ENCODE peak calls at places on chromosomes 13 and 19, in five cellular contexts. One of them, this sample, is unnamed.

GRCh38 chr13:30898721-30899188 is 7.3 kb upstream of the MEDAG start:
- DNase-seq in A549: peak; percentile 13
- DNase-seq in thoracic aorta: peak; percentile 48
- DNase-seq in heart right ventricle: peak; percentile 61
- DNase-seq in lower lobe of right lung: no peak
- DNase-seq in this sample: peak; percentile 41

GRCh38 chr19:28972144-28972543 is 240.8 kb downstream of the UQCRFS1 start:
- DNase-seq in A549: no peak
- DNase-seq in thoracic aorta: no peak
- DNase-seq in heart right ventricle: no peak
- DNase-seq in lower lobe of right lung: no peak
- DNase-seq in this sample: no peak

GRCh38 chr13:42650470-42650869 is 76.5 kb downstream of the TNFSF11 start:
- DNase-seq in A549: no peak
- DNase-seq in thoracic aorta: no peak
- DNase-seq in heart right ventricle: no peak
- DNase-seq in lower lobe of right lung: no peak
- DNase-seq in this sample: no peak

GRCh38 chr19:56707821-56708220 is 36.3 kb upstream of the ZNF835 start:
- DNase-seq in A549: no peak
- DNase-seq in thoracic aorta: no peak
- DNase-seq in heart right ventricle: no peak
- DNase-seq in lower lobe of right lung: no peak
- DNase-seq in this sample: no peak

GRCh38 chr19:4229179-4229931 is at the start of gene EBI3:
- DNase-seq in A549: peak; percentile 74
- DNase-seq in thoracic aorta: no peak
- DNase-seq in heart right ventricle: no peak
- DNase-seq in lower lobe of right lung: no peak
- DNase-seq in this sample: peak; percentile 32

GRCh38 chr19:10936661-10937084 is 8.1 kb downstream of the TIMM29 start:
- DNase-seq in A549: peak; percentile 75
- DNase-seq in thoracic aorta: no peak
- DNase-seq in heart right ventricle: peak; percentile 61
- DNase-seq in lower lobe of right lung: no peak
- DNase-seq in this sample: no peak

GRCh38 chr19:47762615-47763308 is 15.7 kb upstream of the SELENOW start:
- DNase-seq in A549: no peak
- DNase-seq in thoracic aorta: no peak
- DNase-seq in heart right ventricle: peak; percentile 67
- DNase-seq in lower lobe of right lung: no peak
- DNase-seq in this sample: no peak

GRCh38 chr19:17289489-17289888 is 7.8 kb downstream of the ANKLE1 start:
- DNase-seq in A549: peak; percentile 91
- DNase-seq in thoracic aorta: no peak
- DNase-seq in heart right ventricle: peak; percentile 73
- DNase-seq in lower lobe of right lung: peak; percentile 80
- DNase-seq in this sample: peak; percentile 89

GRCh38 chr19:49499030-49499670 is 2.9 kb downstream of the RPS11 start:
- DNase-seq in A549: no peak
- DNase-seq in thoracic aorta: no peak
- DNase-seq in heart right ventricle: no peak
- DNase-seq in lower lobe of right lung: no peak
- DNase-seq in this sample: no peak

GRCh38 chr19:53157601-53158000 is 1.3 kb downstream of the ZNF347 start:
- DNase-seq in A549: no peak
- DNase-seq in thoracic aorta: no peak
- DNase-seq in heart right ventricle: peak; percentile 7
- DNase-seq in lower lobe of right lung: no peak
- DNase-seq in this sample: peak; percentile 16

GRCh38 chr19:41324921-41325639 is 15.1 kb downstream of the CCDC97 start:
- DNase-seq in A549: peak; percentile 79
- DNase-seq in thoracic aorta: peak; percentile 66
- DNase-seq in heart right ventricle: peak; percentile 89
- DNase-seq in lower lobe of right lung: peak; percentile 79
- DNase-seq in this sample: peak; percentile 89

DNA sequence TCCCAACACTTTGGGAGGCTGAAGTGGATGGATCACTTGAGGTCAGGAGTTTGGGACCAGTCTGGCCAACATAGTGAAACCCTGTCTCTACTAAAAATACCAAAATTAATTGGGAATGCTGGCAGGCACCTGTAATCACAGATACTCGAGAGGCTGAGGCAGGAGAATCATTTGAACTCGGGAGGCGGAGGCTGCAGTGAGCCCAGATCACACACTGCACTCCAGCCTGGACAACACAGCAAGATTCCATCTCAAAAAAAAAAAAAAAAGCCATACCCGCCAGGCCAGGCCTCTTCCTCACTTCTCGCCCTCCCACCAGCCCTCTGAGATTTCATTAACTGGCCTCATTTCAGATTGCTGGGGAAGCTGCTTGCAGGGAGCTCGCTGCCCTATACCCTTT is 7.7 kb upstream of the RELB start:
- DNase-seq in A549: no peak
- DNase-seq in thoracic aorta: no peak
- DNase-seq in heart right ventricle: no peak
- DNase-seq in lower lobe of right lung: no peak
- DNase-seq in this sample: no peak
- H3K4me1 ChIP-seq in A549: no peaks in the 10 kb centered on the region
- H3K4me1 ChIP-seq in thoracic aorta: no peaks in the 10 kb centered on the region
- H3K4me1 ChIP-seq in heart right ventricle: no peaks in the 10 kb centered on the region
- H3K4me1 ChIP-seq in lower lobe of right lung: no peaks in the 10 kb centered on the region
- H3K4me1 ChIP-seq in this sample: no peaks in the 10 kb centered on the region

GRCh38 chr19:45215391-45216191 is 29.6 kb downstream of the EXOC3L2 start:
- DNase-seq in A549: no peak
- DNase-seq in thoracic aorta: no peak
- DNase-seq in heart right ventricle: peak; percentile 17
- DNase-seq in lower lobe of right lung: peak; percentile 56
- DNase-seq in this sample: peak; percentile 27
- H3K4me1 ChIP-seq in A549: peaks cover 4% of the 10 kb centered on the region
- H3K4me1 ChIP-seq in thoracic aorta: peaks cover 8% of the 10 kb centered on the region
- H3K4me1 ChIP-seq in heart right ventricle: peaks cover 33% of the 10 kb centered on the region
- H3K4me1 ChIP-seq in lower lobe of right lung: peaks cover 34% of the 10 kb centered on the region
- H3K4me1 ChIP-seq in this sample: no peaks in the 10 kb centered on the region

GRCh38 chr19:39138221-39139211 is 12.9 kb downstream of the PAK4 start:
- DNase-seq in A549: no peak
- DNase-seq in thoracic aorta: no peak
- DNase-seq in heart right ventricle: no peak
- DNase-seq in lower lobe of right lung: no peak
- DNase-seq in this sample: no peak

GRCh38 chr19:39136225-39136940 is 10.8 kb downstream of the PAK4 start:
- DNase-seq in A549: no peak
- DNase-seq in thoracic aorta: no peak
- DNase-seq in heart right ventricle: no peak
- DNase-seq in lower lobe of right lung: no peak
- DNase-seq in this sample: no peak

GRCh38 chr19:39137131-39137530 is 11.5 kb downstream of the PAK4 start:
- DNase-seq in A549: no peak
- DNase-seq in thoracic aorta: no peak
- DNase-seq in heart right ventricle: no peak
- DNase-seq in lower lobe of right lung: no peak
- DNase-seq in this sample: no peak

GRCh38 chr19:39133431-39134270 is 8.1 kb downstream of the PAK4 start:
- DNase-seq in A549: no peak
- DNase-seq in thoracic aorta: no peak
- DNase-seq in heart right ventricle: no peak
- DNase-seq in lower lobe of right lung: no peak
- DNase-seq in this sample: no peak

GRCh38 chr19:39135701-39136100 is 10.1 kb downstream of the PAK4 start:
- DNase-seq in A549: no peak
- DNase-seq in thoracic aorta: no peak
- DNase-seq in heart right ventricle: no peak
- DNase-seq in lower lobe of right lung: no peak
- DNase-seq in this sample: no peak
- H3K4me1 ChIP-seq in A549: peaks cover 50% of the 10 kb centered on the region
- H3K4me1 ChIP-seq in thoracic aorta: peaks cover 33% of the 10 kb centered on the region
- H3K4me1 ChIP-seq in heart right ventricle: peaks cover 66% of the 10 kb centered on the region
- H3K4me1 ChIP-seq in lower lobe of right lung: peaks cover 71% of the 10 kb centered on the region
- H3K4me1 ChIP-seq in this sample: peaks cover 42% of the 10 kb centered on the region

DNA sequence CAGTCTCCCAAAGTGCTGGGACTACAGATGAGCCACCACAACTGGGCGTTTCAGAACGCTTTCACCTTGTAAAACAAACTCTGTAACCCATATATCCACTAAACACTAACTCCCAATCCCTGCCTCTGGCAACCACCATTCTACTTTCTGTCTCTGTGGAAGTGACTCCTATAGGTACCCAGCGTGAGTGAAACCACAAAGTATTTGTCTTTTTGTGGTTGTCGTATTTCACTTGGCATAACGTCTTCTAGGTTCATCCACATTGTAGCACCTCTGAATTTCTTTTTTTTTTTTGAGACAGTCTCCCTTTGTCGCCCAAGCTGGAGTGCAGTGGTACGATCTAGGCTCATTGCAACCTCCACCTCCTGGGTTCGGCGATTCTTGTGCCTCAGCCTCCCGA is 44.8 kb downstream of the BRD4 start:
- DNase-seq in A549: no peak
- DNase-seq in thoracic aorta: no peak
- DNase-seq in heart right ventricle: no peak
- DNase-seq in lower lobe of right lung: no peak
- DNase-seq in this sample: no peak
- H3K4me1 ChIP-seq in A549: peaks cover 74% of the 10 kb centered on the region
- H3K4me1 ChIP-seq in thoracic aorta: peaks cover 96% of the 10 kb centered on the region
- H3K4me1 ChIP-seq in heart right ventricle: peaks cover 100% of the 10 kb centered on the region
- H3K4me1 ChIP-seq in lower lobe of right lung: peaks cover 100% of the 10 kb centered on the region
- H3K4me1 ChIP-seq in this sample: peaks cover 87% of the 10 kb centered on the region

GRCh38 chr19:1360126-1360817 is 23.4 kb upstream of the NDUFS7 start:
- DNase-seq in A549: no peak
- DNase-seq in thoracic aorta: no peak
- DNase-seq in heart right ventricle: no peak
- DNase-seq in lower lobe of right lung: no peak
- DNase-seq in this sample: no peak

GRCh38 chr19:1355974-1356865 is 27.5 kb upstream of the NDUFS7 start:
- DNase-seq in A549: no peak
- DNase-seq in thoracic aorta: no peak
- DNase-seq in heart right ventricle: no peak
- DNase-seq in lower lobe of right lung: no peak
- DNase-seq in this sample: no peak

GRCh38 chr19:1354496-1355257 is 29.0 kb upstream of the NDUFS7 start:
- DNase-seq in A549: peak; percentile 81
- DNase-seq in thoracic aorta: peak; percentile 50
- DNase-seq in heart right ventricle: peak; percentile 90
- DNase-seq in lower lobe of right lung: peak; percentile 91
- DNase-seq in this sample: peak; percentile 94

GRCh38 chr19:1355258-1355973 is 28.3 kb upstream of the NDUFS7 start:
- DNase-seq in A549: no peak
- DNase-seq in thoracic aorta: no peak
- DNase-seq in heart right ventricle: no peak
- DNase-seq in lower lobe of right lung: no peak
- DNase-seq in this sample: no peak

DNA sequence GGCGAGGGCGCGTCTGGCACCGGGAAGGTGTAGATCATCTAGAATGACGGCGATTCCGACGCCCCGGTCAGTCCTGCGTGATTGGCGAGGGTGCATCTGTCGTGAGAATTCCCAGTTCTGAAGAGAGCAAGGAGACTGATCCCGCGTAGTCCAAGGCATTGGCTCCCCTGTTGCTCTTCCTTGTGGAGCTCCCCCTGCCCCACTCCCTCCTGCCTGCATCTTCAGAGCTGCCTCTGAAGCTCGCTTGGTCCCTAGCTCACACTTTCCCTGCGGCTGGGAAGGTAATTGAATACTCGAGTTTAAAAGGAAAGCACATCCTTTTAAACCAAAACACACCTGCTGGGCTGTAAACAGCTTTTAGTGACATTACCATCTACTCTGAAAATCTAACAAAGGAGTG is 26.0 kb upstream of the NDUFS7 start:
- DNase-seq in A549: no peak
- DNase-seq in thoracic aorta: no peak
- DNase-seq in heart right ventricle: no peak
- DNase-seq in lower lobe of right lung: no peak
- DNase-seq in this sample: no peak
- H3K4me1 ChIP-seq in A549: peaks cover 22% of the 10 kb centered on the region
- H3K4me1 ChIP-seq in thoracic aorta: peaks cover 63% of the 10 kb centered on the region
- H3K4me1 ChIP-seq in heart right ventricle: peaks cover 46% of the 10 kb centered on the region
- H3K4me1 ChIP-seq in lower lobe of right lung: peaks cover 41% of the 10 kb centered on the region
- H3K4me1 ChIP-seq in this sample: peaks cover 5% of the 10 kb centered on the region

GRCh38 chr13:85386424-85386823 is 412.8 kb downstream of the SLITRK6 start:
- DNase-seq in A549: peak; percentile 22
- DNase-seq in thoracic aorta: no peak
- DNase-seq in heart right ventricle: no peak
- DNase-seq in lower lobe of right lung: no peak
- DNase-seq in this sample: no peak
- H3K4me1 ChIP-seq in A549: peaks cover 6% of the 10 kb centered on the region
- H3K4me1 ChIP-seq in thoracic aorta: no peaks in the 10 kb centered on the region
- H3K4me1 ChIP-seq in heart right ventricle: no peaks in the 10 kb centered on the region
- H3K4me1 ChIP-seq in lower lobe of right lung: no peaks in the 10 kb centered on the region
- H3K4me1 ChIP-seq in this sample: no peaks in the 10 kb centered on the region

GRCh38 chr19:38278751-38279150 is 14.4 kb downstream of the SPINT2 start:
- DNase-seq in A549: no peak
- DNase-seq in thoracic aorta: no peak
- DNase-seq in heart right ventricle: no peak
- DNase-seq in lower lobe of right lung: no peak
- DNase-seq in this sample: no peak
- H3K4me1 ChIP-seq in A549: peaks cover 28% of the 10 kb centered on the region
- H3K4me1 ChIP-seq in thoracic aorta: peaks cover 91% of the 10 kb centered on the region
- H3K4me1 ChIP-seq in heart right ventricle: peaks cover 87% of the 10 kb centered on the region
- H3K4me1 ChIP-seq in lower lobe of right lung: peaks cover 81% of the 10 kb centered on the region
- H3K4me1 ChIP-seq in this sample: peaks cover 28% of the 10 kb centered on the region